ENCODE peak calls at places on chromosomes 3 and 15, in nine cellular contexts. One of them, this sample, is unnamed.

GRCh38 chr15:58058729-58059128 is 6.8 kb downstream of the ALDH1A2 start:
- DNase-seq in K562: no peak
- DNase-seq in transverse colon: no peak
- DNase-seq in HCT116: no peak
- DNase-seq in GM12891: no peak
- DNase-seq in upper lobe of left lung: no peak
- DNase-seq in prostate gland: no peak
- DNase-seq in suprapubic skin: no peak
- DNase-seq in GM12878: no peak
- DNase-seq in this sample: no peak

GRCh38 chr15:101031203-101031602 is 112.0 kb downstream of the LRRK1 start:
- DNase-seq in K562: no peak
- DNase-seq in transverse colon: peak; percentile 4
- DNase-seq in HCT116: no peak
- DNase-seq in GM12891: no peak
- DNase-seq in upper lobe of left lung: no peak
- DNase-seq in prostate gland: no peak
- DNase-seq in suprapubic skin: no peak
- DNase-seq in GM12878: no peak
- DNase-seq in this sample: no peak

GRCh38 chr3:72848703-72849081 is 447 bp upstream of the SHQ1 start:
- DNase-seq in K562: no peak
- DNase-seq in transverse colon: no peak
- DNase-seq in HCT116: no peak
- DNase-seq in GM12891: peak; percentile 14
- DNase-seq in upper lobe of left lung: no peak
- DNase-seq in prostate gland: no peak
- DNase-seq in suprapubic skin: no peak
- DNase-seq in GM12878: peak; percentile 71
- DNase-seq in this sample: no peak

GRCh38 chr3:104916971-104917370 is 449.7 kb upstream of the ALCAM start:
- DNase-seq in K562: no peak
- DNase-seq in transverse colon: no peak
- DNase-seq in HCT116: no peak
- DNase-seq in GM12891: no peak
- DNase-seq in upper lobe of left lung: no peak
- DNase-seq in prostate gland: no peak
- DNase-seq in suprapubic skin: no peak
- DNase-seq in GM12878: no peak
- DNase-seq in this sample: no peak

GRCh38 chr3:172140499-172141391 is 101.4 kb downstream of the FNDC3B start:
- DNase-seq in K562: peak; percentile 17
- DNase-seq in transverse colon: peak; percentile 65
- DNase-seq in HCT116: no peak
- DNase-seq in GM12891: no peak
- DNase-seq in upper lobe of left lung: no peak
- DNase-seq in prostate gland: peak; percentile 58
- DNase-seq in suprapubic skin: no peak
- DNase-seq in GM12878: no peak
- DNase-seq in this sample: no peak

GRCh38 chr3:168989396-168989795 is 674.1 kb downstream of the MECOM start:
- DNase-seq in K562: no peak
- DNase-seq in transverse colon: no peak
- DNase-seq in HCT116: no peak
- DNase-seq in GM12891: no peak
- DNase-seq in upper lobe of left lung: no peak
- DNase-seq in prostate gland: peak; percentile 60
- DNase-seq in suprapubic skin: no peak
- DNase-seq in GM12878: no peak
- DNase-seq in this sample: no peak

GRCh38 chr3:134267996-134268395 is 17.3 kb upstream of the RYK start:
- DNase-seq in K562: no peak
- DNase-seq in transverse colon: no peak
- DNase-seq in HCT116: no peak
- DNase-seq in GM12891: no peak
- DNase-seq in upper lobe of left lung: no peak
- DNase-seq in prostate gland: no peak
- DNase-seq in suprapubic skin: no peak
- DNase-seq in GM12878: no peak
- DNase-seq in this sample: no peak

GRCh38 chr3:177385831-177386301 is 188.6 kb upstream of the TBL1XR1 start:
- DNase-seq in K562: no peak
- DNase-seq in transverse colon: no peak
- DNase-seq in HCT116: no peak
- DNase-seq in GM12891: no peak
- DNase-seq in upper lobe of left lung: no peak
- DNase-seq in prostate gland: no peak
- DNase-seq in suprapubic skin: no peak
- DNase-seq in GM12878: no peak
- DNase-seq in this sample: no peak

GRCh38 chr15:73331991-73332925 is 36.5 kb downstream of the HCN4 start:
- DNase-seq in K562: no peak
- DNase-seq in transverse colon: no peak
- DNase-seq in HCT116: no peak
- DNase-seq in GM12891: no peak
- DNase-seq in upper lobe of left lung: no peak
- DNase-seq in prostate gland: no peak
- DNase-seq in suprapubic skin: no peak
- DNase-seq in GM12878: no peak
- DNase-seq in this sample: no peak

GRCh38 chr3:187518207-187518606 is 150.0 kb downstream of the RTP4 start:
- DNase-seq in K562: no peak
- DNase-seq in transverse colon: no peak
- DNase-seq in HCT116: no peak
- DNase-seq in GM12891: no peak
- DNase-seq in upper lobe of left lung: no peak
- DNase-seq in prostate gland: no peak
- DNase-seq in suprapubic skin: no peak
- DNase-seq in GM12878: no peak
- DNase-seq in this sample: no peak

GRCh38 chr3:169354774-169355501 is 308.6 kb downstream of the MECOM start:
- DNase-seq in K562: no peak
- DNase-seq in transverse colon: no peak
- DNase-seq in HCT116: no peak
- DNase-seq in GM12891: no peak
- DNase-seq in upper lobe of left lung: no peak
- DNase-seq in prostate gland: no peak
- DNase-seq in suprapubic skin: no peak
- DNase-seq in GM12878: no peak
- DNase-seq in this sample: no peak

GRCh38 chr3:141561426-141562034 is 74.7 kb downstream of the RASA2 start:
- DNase-seq in K562: peak; percentile 73
- DNase-seq in transverse colon: peak; percentile 11
- DNase-seq in HCT116: peak; percentile 58
- DNase-seq in GM12891: no peak
- DNase-seq in upper lobe of left lung: no peak
- DNase-seq in prostate gland: peak; percentile 47
- DNase-seq in suprapubic skin: no peak
- DNase-seq in GM12878: no peak
- DNase-seq in this sample: no peak

GRCh38 chr3:107428051-107428858 is 51.0 kb downstream of the CCDC54 start:
- DNase-seq in K562: no peak
- DNase-seq in transverse colon: no peak
- DNase-seq in HCT116: no peak
- DNase-seq in GM12891: no peak
- DNase-seq in upper lobe of left lung: no peak
- DNase-seq in prostate gland: no peak
- DNase-seq in suprapubic skin: no peak
- DNase-seq in GM12878: no peak
- DNase-seq in this sample: no peak

GRCh38 chr3:107430214-107431047 is 53.2 kb downstream of the CCDC54 start:
- DNase-seq in K562: no peak
- DNase-seq in transverse colon: peak; percentile 14
- DNase-seq in HCT116: no peak
- DNase-seq in GM12891: no peak
- DNase-seq in upper lobe of left lung: no peak
- DNase-seq in prostate gland: no peak
- DNase-seq in suprapubic skin: no peak
- DNase-seq in GM12878: no peak
- DNase-seq in this sample: no peak

GRCh38 chr3:107431048-107431297 is 53.7 kb downstream of the CCDC54 start:
- DNase-seq in K562: no peak
- DNase-seq in transverse colon: peak; percentile 45
- DNase-seq in HCT116: no peak
- DNase-seq in GM12891: peak; percentile 12
- DNase-seq in upper lobe of left lung: no peak
- DNase-seq in prostate gland: peak; percentile 24
- DNase-seq in suprapubic skin: no peak
- DNase-seq in GM12878: no peak
- DNase-seq in this sample: no peak

GRCh38 chr3:107431298-107432012 is 54.2 kb downstream of the CCDC54 start:
- DNase-seq in K562: peak; percentile 38
- DNase-seq in transverse colon: peak; percentile 68
- DNase-seq in HCT116: no peak
- DNase-seq in GM12891: peak; percentile 37
- DNase-seq in upper lobe of left lung: peak; percentile 93
- DNase-seq in prostate gland: peak; percentile 75
- DNase-seq in suprapubic skin: peak; percentile 89
- DNase-seq in GM12878: no peak
- DNase-seq in this sample: peak; percentile 34

GRCh38 chr3:107429330-107430181 is 52.3 kb downstream of the CCDC54 start:
- DNase-seq in K562: peak; percentile 58
- DNase-seq in transverse colon: peak; percentile 75
- DNase-seq in HCT116: peak; percentile 67
- DNase-seq in GM12891: peak; percentile 62
- DNase-seq in upper lobe of left lung: peak; percentile 86
- DNase-seq in prostate gland: peak; percentile 69
- DNase-seq in suprapubic skin: peak; percentile 84
- DNase-seq in GM12878: no peak
- DNase-seq in this sample: peak; percentile 53
- TF ChIP-seq POLR2A in K562: no peak
- TF ChIP-seq POLR2A in transverse colon: no peak
- TF ChIP-seq POLR2A in HCT116: no peak
- TF ChIP-seq POLR2A in GM12891: no peak
- TF ChIP-seq POLR2A in upper lobe of left lung: no peak
- TF ChIP-seq POLR2A in prostate gland: no peak
- TF ChIP-seq POLR2A in suprapubic skin: no peak
- TF ChIP-seq POLR2A in GM12878: no peak
- TF ChIP-seq POLR2A in this sample: no peak

GRCh38 chr15:96261575-96262034 is 68.9 kb upstream of the NR2F2 start:
- DNase-seq in K562: peak; percentile 32
- DNase-seq in transverse colon: no peak
- DNase-seq in HCT116: no peak
- DNase-seq in GM12891: no peak
- DNase-seq in upper lobe of left lung: no peak
- DNase-seq in prostate gland: no peak
- DNase-seq in suprapubic skin: no peak
- DNase-seq in GM12878: peak; percentile 64
- DNase-seq in this sample: no peak
- TF ChIP-seq POLR2AphosphoS5 in K562: no peak
- TF ChIP-seq POLR2AphosphoS5 in transverse colon: no peak
- TF ChIP-seq POLR2AphosphoS5 in HCT116: no peak
- TF ChIP-seq POLR2AphosphoS5 in GM12891: no peak
- TF ChIP-seq POLR2AphosphoS5 in upper lobe of left lung: no peak
- TF ChIP-seq POLR2AphosphoS5 in prostate gland: no peak
- TF ChIP-seq POLR2AphosphoS5 in suprapubic skin: no peak
- TF ChIP-seq POLR2AphosphoS5 in GM12878: no peak
- TF ChIP-seq POLR2AphosphoS5 in this sample: no peak

GRCh38 chr15:60399246-60399915 is 1.6 kb upstream of the ANXA2 start:
- DNase-seq in K562: no peak
- DNase-seq in transverse colon: no peak
- DNase-seq in HCT116: no peak
- DNase-seq in GM12891: no peak
- DNase-seq in upper lobe of left lung: no peak
- DNase-seq in prostate gland: no peak
- DNase-seq in suprapubic skin: no peak
- DNase-seq in GM12878: no peak
- DNase-seq in this sample: no peak

GRCh38 chr15:60396100-60396499 is 1.7 kb downstream of the ANXA2 start:
- DNase-seq in K562: no peak
- DNase-seq in transverse colon: no peak
- DNase-seq in HCT116: no peak
- DNase-seq in GM12891: no peak
- DNase-seq in upper lobe of left lung: no peak
- DNase-seq in prostate gland: no peak
- DNase-seq in suprapubic skin: no peak
- DNase-seq in GM12878: no peak
- DNase-seq in this sample: no peak

GRCh38 chr15:60396560-60396963 is 1.2 kb downstream of the ANXA2 start:
- DNase-seq in K562: no peak
- DNase-seq in transverse colon: no peak
- DNase-seq in HCT116: no peak
- DNase-seq in GM12891: no peak
- DNase-seq in upper lobe of left lung: no peak
- DNase-seq in prostate gland: no peak
- DNase-seq in suprapubic skin: no peak
- DNase-seq in GM12878: no peak
- DNase-seq in this sample: no peak

GRCh38 chr15:60396964-60397771 is 618 bp downstream of the ANXA2 start:
- DNase-seq in K562: peak; percentile 92
- DNase-seq in transverse colon: peak; percentile 86
- DNase-seq in HCT116: no peak
- DNase-seq in GM12891: no peak
- DNase-seq in upper lobe of left lung: peak; percentile 94
- DNase-seq in prostate gland: peak; percentile 61
- DNase-seq in suprapubic skin: peak; percentile 89
- DNase-seq in GM12878: peak; percentile 53
- DNase-seq in this sample: peak; percentile 56

DNA sequence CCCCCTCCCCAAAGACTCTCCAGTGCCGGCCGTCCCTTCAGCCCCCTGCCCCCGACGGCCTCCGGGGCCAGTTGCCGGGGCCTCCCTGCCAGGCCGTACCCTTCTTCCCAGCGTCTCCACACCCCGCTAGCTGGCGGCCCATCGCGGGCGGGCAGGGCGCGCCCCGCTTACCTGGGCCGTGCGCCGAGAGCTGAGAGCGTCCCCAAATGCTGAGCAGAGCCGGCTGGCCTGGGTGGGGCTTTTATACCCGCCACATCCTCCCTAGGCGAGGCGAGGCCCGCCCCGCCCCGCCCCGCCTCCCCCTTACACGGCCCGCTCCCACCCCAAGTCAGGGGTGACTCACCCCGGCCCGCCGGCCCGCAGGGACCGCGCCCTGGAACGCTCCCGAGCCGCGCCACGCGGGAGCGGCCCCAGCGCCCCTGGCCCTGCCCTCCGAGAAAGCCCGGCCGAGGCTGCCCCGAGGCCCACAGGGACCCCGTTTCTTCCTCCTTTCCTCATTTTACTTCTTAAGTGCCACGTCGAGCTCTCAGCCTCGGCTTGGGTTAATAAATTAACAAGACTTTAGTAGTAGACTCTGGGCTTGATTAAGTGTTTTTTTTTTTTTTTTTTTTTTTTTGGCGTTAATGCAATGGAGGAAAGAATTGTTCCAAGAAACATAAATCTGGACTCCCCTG is at the start of gene ANXA2:
- DNase-seq in K562: peak; percentile 93
- DNase-seq in transverse colon: peak; percentile 92
- DNase-seq in HCT116: peak; percentile 70
- DNase-seq in GM12891: peak; percentile 82
- DNase-seq in upper lobe of left lung: peak; percentile 97
- DNase-seq in prostate gland: peak; percentile 85
- DNase-seq in suprapubic skin: peak; percentile 92
- DNase-seq in GM12878: no peak
- DNase-seq in this sample: peak; percentile 79
- TF ChIP-seq POLR2A in K562: peak; percentile 89
- TF ChIP-seq POLR2A in transverse colon: peak; percentile 98
- TF ChIP-seq POLR2A in HCT116: peak; percentile 53
- TF ChIP-seq POLR2A in GM12891: peak; percentile 70
- TF ChIP-seq POLR2A in upper lobe of left lung: peak; percentile 98
- TF ChIP-seq POLR2A in prostate gland: peak; percentile 96
- TF ChIP-seq POLR2A in suprapubic skin: peak; percentile 94
- TF ChIP-seq POLR2A in GM12878: peak; percentile 96
- TF ChIP-seq POLR2A in this sample: peak; percentile 85

GRCh38 chr3:27431116-27431515 is 53.1 kb downstream of the SLC4A7 start:
- DNase-seq in K562: no peak
- DNase-seq in transverse colon: no peak
- DNase-seq in HCT116: peak; percentile 4
- DNase-seq in GM12891: no peak
- DNase-seq in upper lobe of left lung: no peak
- DNase-seq in prostate gland: peak; percentile 54
- DNase-seq in suprapubic skin: no peak
- DNase-seq in GM12878: no peak
- DNase-seq in this sample: no peak
- TF ChIP-seq POLR2AphosphoS5 in K562: no peak
- TF ChIP-seq POLR2AphosphoS5 in transverse colon: peak; percentile 7
- TF ChIP-seq POLR2AphosphoS5 in HCT116: no peak
- TF ChIP-seq POLR2AphosphoS5 in GM12891: no peak
- TF ChIP-seq POLR2AphosphoS5 in upper lobe of left lung: no peak
- TF ChIP-seq POLR2AphosphoS5 in prostate gland: peak; percentile 76
- TF ChIP-seq POLR2AphosphoS5 in suprapubic skin: no peak
- TF ChIP-seq POLR2AphosphoS5 in GM12878: no peak
- TF ChIP-seq POLR2AphosphoS5 in this sample: no peak

This sample was measured in GM12892.